ENCODE peak calls at places on chromosomes 2 and 18, in ten cellular contexts. I is psoas muscle, F is body of pancreas, H is DND-41, K is tibial artery, W is A549, P is GM23248, D is IMR-90, Y is Panc1, J is mesendoderm. Q is an unnamed sample.
A peak's percentile ranks its signal among the peaks of the same experiment; 100 is the strongest.

GRCh38 chr2:241842620-241843211 is 16.0 kb downstream of the PDCD1 start:
- DNase-seq in I (peak; percentile 49), F (peak; percentile 29), H (no peak), K (peak; percentile 60), W (no peak), P (no peak), D (no peak), Y (no peak), J (no peak), Q (peak; percentile 57)

GRCh38 chr2:84779781-84780180 is 101.1 kb downstream of the TRABD2A start:
- DNase-seq in I (no peak), F (no peak), H (no peak), K (no peak), W (no peak), P (no peak), D (no peak), Y (no peak), J (no peak), Q (no peak)

GRCh38 chr2:17620280-17620679 is 79.8 kb downstream of the VSNL1 start:
- DNase-seq in I (no peak), F (no peak), H (no peak), K (no peak), W (no peak), P (peak; percentile 48), D (peak; percentile 4), Y (no peak), J (no peak), Q (peak; percentile 65)

GRCh38 chr2:2302359-2302758 is 28.7 kb downstream of the MYT1L start:
- DNase-seq in I (no peak), F (no peak), H (no peak), K (no peak), W (no peak), P (no peak), D (no peak), Y (no peak), J (no peak), Q (no peak)

GRCh38 chr18:10057808-10058791 is 144.3 kb downstream of the VAPA start:
- DNase-seq in I (no peak), F (no peak), H (no peak), K (peak; percentile 22), W (no peak), P (peak; percentile 89), D (peak; percentile 84), Y (no peak), J (no peak), Q (no peak)

GRCh38 chr2:141341444-141341843 is 789.4 kb downstream of the LRP1B start:
- DNase-seq in I (no peak), F (no peak), H (no peak), K (no peak), W (no peak), P (peak; percentile 59), D (peak; percentile 99), Y (no peak), J (peak; percentile 13), Q (no peak)

GRCh38 chr2:105504459-105504858 is 105.6 kb upstream of the FHL2 start:
- DNase-seq in I (no peak), F (no peak), H (no peak), K (no peak), W (no peak), P (no peak), D (no peak), Y (no peak), J (peak; percentile 26), Q (no peak)

GRCh38 chr2:191176801-191177438 is 26.1 kb upstream of the STAT4 start:
- DNase-seq in I (no peak), F (no peak), H (no peak), K (no peak), W (no peak), P (no peak), D (no peak), Y (no peak), J (no peak), Q (no peak)

GRCh38 chr18:45664824-45665763 is 49.8 kb downstream of the SLC14A2 start:
- DNase-seq in I (peak; percentile 33), F (peak; percentile 72), H (peak; percentile 80), K (peak; percentile 80), W (peak; percentile 51), P (peak; percentile 74), D (peak; percentile 68), Y (peak; percentile 64), J (peak; percentile 77), Q (peak; percentile 42)

GRCh38 chr18:45663646-45664045 is 48.4 kb downstream of the SLC14A2 start:
- DNase-seq in I (no peak), F (no peak), H (no peak), K (no peak), W (no peak), P (no peak), D (no peak), Y (no peak), J (no peak), Q (no peak)

GRCh38 chr18:45667056-45667455 is 51.8 kb downstream of the SLC14A2 start:
- DNase-seq in I (no peak), F (no peak), H (peak; percentile 48), K (no peak), W (no peak), P (no peak), D (no peak), Y (no peak), J (no peak), Q (no peak)

GRCh38 chr18:45666006-45666405 is 50.7 kb downstream of the SLC14A2 start:
- DNase-seq in I (no peak), F (no peak), H (peak; percentile 32), K (no peak), W (no peak), P (no peak), D (no peak), Y (no peak), J (peak; percentile 44), Q (no peak)

GRCh38 chr18:45666520-45666919 is 51.2 kb downstream of the SLC14A2 start:
- DNase-seq in I (no peak), F (no peak), H (peak; percentile 40), K (no peak), W (no peak), P (no peak), D (no peak), Y (no peak), J (no peak), Q (no peak)
- H3K4me1 ChIP-seq in I (peaks cover 11% of the 10 kb centered on the region), F (peaks cover 4% of the 10 kb centered on the region), H (peaks cover 69% of the 10 kb centered on the region), K (peaks cover 11% of the 10 kb centered on the region), W (no peaks in the 10 kb centered on the region), P (peaks cover 39% of the 10 kb centered on the region), D (peaks cover 14% of the 10 kb centered on the region), Y (no peaks in the 10 kb centered on the region), J (peaks cover 2% of the 10 kb centered on the region), Q (peaks cover 42% of the 10 kb centered on the region)

DNA sequence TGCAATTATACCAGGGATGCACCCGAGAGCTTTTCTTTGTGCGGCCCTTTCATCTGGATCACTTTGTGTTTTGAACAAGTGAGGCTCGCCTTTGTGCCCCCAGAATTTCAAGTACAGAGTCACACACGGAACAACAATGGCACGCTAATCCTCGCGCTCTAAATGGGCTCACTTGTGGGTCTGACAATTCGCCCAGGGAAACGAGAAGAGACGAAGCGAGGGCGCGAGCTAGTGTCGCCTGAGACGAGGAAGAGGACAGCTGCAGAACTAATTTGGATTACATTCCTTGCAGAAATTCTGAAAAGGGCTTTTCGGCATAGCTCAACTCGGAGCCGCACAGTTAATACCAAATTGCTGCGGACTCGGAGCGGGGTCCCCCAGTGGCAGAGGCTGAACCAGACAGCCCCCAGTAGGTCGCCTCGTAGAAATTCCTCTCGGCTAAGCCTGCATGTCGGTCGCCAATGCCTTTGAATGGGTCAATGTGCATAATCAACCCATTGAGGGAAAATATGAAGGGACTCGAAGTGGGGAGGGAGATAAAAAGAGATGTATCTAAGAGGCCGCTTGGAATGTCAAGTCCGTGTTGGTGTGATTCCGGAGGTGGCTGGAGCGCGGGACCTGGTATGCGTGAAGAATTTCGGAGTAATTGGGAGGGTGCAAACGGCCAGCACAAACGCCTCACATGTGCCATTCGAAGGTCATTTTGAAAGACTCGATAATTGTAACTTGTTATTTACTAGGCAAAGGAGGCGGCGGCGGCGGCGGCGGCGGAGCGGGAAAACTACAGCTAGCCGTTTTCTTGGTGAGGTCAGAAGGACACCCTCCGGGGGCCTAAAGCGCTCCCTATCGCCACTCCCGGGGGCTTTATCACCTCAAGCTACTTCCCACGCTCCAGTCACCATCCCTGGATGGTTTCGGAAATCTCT is 2.0 kb downstream of the ERBB4 start:
- DNase-seq in I (no peak), F (peak; percentile 24), H (no peak), K (peak; percentile 22), W (no peak), P (peak; percentile 27), D (no peak), Y (no peak), J (peak; percentile 41), Q (peak; percentile 32)
- H3K27ac ChIP-seq in I (peak overlapping the region; percentile 83), F (peak overlapping the region; percentile 69), H (no peak overlapping the region), K (peak overlapping the region; percentile 78), W (no peak overlapping the region), P (no peak overlapping the region), D (no peak overlapping the region), Y (no peak overlapping the region), J (no peak overlapping the region), Q (peak overlapping the region; percentile 81)

DNA sequence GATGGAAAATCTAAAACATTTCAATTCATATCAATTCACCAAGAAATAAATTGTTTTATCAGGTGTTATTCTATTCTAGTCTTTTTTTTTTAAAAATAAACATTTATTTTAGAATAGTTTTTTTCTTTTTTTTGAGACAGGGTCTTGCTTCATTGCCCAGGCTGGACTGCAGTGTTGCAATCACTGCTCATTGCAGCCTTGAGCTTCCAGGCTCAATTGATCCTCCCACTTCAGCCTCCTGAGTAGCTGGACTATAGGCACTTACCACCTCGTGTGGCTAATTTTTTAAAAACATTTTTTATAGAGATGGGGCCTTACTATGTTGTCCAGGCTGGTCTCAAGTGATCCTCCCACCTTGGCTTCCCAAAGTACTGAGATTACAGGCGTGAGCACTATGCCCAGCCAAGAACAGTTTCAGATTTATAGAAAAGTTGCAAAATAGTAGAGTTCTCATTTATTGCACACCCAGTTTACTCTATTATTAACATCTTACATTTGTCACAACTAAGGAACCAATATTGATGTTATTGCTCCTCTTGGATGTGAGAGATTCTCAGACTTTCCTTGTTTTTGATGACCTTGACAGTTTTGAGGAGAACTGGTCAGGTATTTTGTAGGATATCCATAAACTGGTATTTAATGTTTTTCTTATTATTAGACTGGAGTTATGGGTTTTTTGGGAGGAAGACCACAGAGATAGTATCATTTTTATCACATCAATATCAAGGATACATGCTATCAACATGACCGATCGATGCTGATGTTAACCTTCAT is 29.9 kb downstream of the PDE6D start:
- DNase-seq in I (no peak), F (no peak), H (no peak), K (no peak), W (no peak), P (no peak), D (no peak), Y (no peak), J (no peak), Q (no peak)
- H3K4me1 ChIP-seq in I (no peaks in the 10 kb centered on the region), F (no peaks in the 10 kb centered on the region), H (peaks cover 30% of the 10 kb centered on the region), K (no peaks in the 10 kb centered on the region), W (no peaks in the 10 kb centered on the region), P (no peaks in the 10 kb centered on the region), D (no peaks in the 10 kb centered on the region), Y (no peaks in the 10 kb centered on the region), J (no peaks in the 10 kb centered on the region), Q (no peaks in the 10 kb centered on the region)

DNA sequence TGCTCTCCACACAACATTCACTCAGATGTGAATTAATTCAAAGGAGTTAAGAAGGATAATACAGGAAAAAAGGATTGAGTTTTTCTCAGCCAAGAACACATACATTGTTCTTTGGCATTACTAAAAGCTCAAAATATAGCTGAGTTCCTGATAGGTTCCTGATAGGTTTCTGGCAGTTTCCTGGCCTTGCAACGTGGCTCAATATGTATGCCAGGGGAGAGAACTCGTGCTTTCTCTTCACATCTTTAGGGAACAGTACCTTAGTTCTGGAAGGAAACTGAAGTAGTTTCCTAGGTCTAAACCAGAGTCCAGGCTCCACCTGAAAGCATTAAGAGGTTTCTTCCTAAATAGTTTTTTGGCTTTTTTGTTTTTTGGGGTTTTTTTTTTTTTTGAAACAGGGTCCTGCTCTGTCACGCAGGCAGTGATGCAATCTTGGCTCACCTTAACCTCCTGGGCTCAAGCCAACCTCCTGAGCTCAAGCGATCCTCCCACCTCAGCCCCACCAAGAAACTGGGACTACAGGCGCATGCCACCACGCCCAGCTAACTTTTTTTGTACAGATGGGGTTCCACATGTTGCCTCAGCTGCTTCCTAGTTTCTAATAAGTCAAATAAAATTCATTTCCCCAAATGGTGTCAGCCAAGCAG is 42.8 kb downstream of the ESCO1 start:
- DNase-seq in I (no peak), F (peak; percentile 70), H (no peak), K (no peak), W (no peak), P (no peak), D (no peak), Y (no peak), J (peak; percentile 51), Q (no peak)
- H3K27ac ChIP-seq in I (no peak overlapping the region), F (peak overlapping the region; percentile 27), H (no peak overlapping the region), K (no peak overlapping the region), W (no peak overlapping the region), P (no peak overlapping the region), D (no peak overlapping the region), Y (no peak overlapping the region), J (no peak overlapping the region), Q (no peak overlapping the region)